ENCODE peak calls at places on chromosomes 11 and 22, in nine cellular contexts. X is central memory CD8-positive, alpha-beta T cell; G is K562; Y is upper lobe of right lung; O is activated CD8-positive, alpha-beta T cell treated with anti-CD3 and anti-CD28 coated beads for 36 hours; W is activated CD4-positive, CD25-positive, alpha-beta regulatory T cell treated with anti-CD3 and anti-CD28 coated beads, Interleukin-2, amount 50 U/mL, for 24 hours; Q is left lung; L is aorta; A is stimulated activated naive CD8-positive, alpha-beta T cell treated with anti-CD3 and anti-CD28 coated beads, Interleukin-15, Interleukin-2, amounts not matched to agents 100 U/mL and 50 U/mL, for 24 hours. C is an unnamed sample.

GRCh38 chr11:10916674-10917073 is 58.8 kb upstream of the ZBED5 start:
- ATAC-seq in X (no peak), G (no peak), Y (peak; percentile 21), O (peak; percentile 49), W (no peak), Q (no peak), L (no peak), A (no peak), C (peak; percentile 70)

GRCh38 chr22:30423296-30423958 is 2.1 kb upstream of the MTFP1 start:
- ATAC-seq in X (no peak), G (peak; percentile 62), Y (peak; percentile 54), O (peak; percentile 6), W (peak; percentile 8), Q (peak; percentile 54), L (peak; percentile 77), A (peak; percentile 12), C (peak; percentile 54)

GRCh38 chr11:101442171-101442570 is 141.6 kb downstream of the TRPC6 start:
- ATAC-seq in X (no peak), G (no peak), Y (no peak), O (no peak), W (no peak), Q (peak; percentile 22), L (peak; percentile 80), A (no peak), C (no peak)

GRCh38 chr22:42080287-42080686 is 787 bp downstream of the SMDT1 start:
- ATAC-seq in X (no peak), G (no peak), Y (no peak), O (no peak), W (no peak), Q (peak; percentile 27), L (no peak), A (no peak), C (no peak)

GRCh38 chr11:92480519-92480918 is 255.9 kb downstream of the FAT3 start:
- ATAC-seq in X (no peak), G (no peak), Y (no peak), O (no peak), W (no peak), Q (no peak), L (peak; percentile 32), A (no peak), C (no peak)

GRCh38 chr22:46732041-46732379 is 6.0 kb downstream of the CERK start:
- ATAC-seq in X (no peak), G (no peak), Y (no peak), O (no peak), W (no peak), Q (no peak), L (no peak), A (no peak), C (no peak)

GRCh38 chr11:96303067-96303466 is 39.9 kb downstream of the MAML2 start:
- ATAC-seq in X (no peak), G (no peak), Y (peak; percentile 40), O (peak; percentile 48), W (peak; percentile 60), Q (peak; percentile 39), L (no peak), A (peak; percentile 55), C (peak; percentile 86)

GRCh38 chr22:39298194-39298987 is 21.0 kb downstream of the RPL3 start:
- ATAC-seq in X (no peak), G (peak; percentile 14), Y (no peak), O (no peak), W (no peak), Q (no peak), L (no peak), A (no peak), C (no peak)

GRCh38 chr11:105524286-105524685 is 85.6 kb upstream of the GRIA4 start:
- ATAC-seq in X (no peak), G (peak; percentile 42), Y (no peak), O (no peak), W (no peak), Q (no peak), L (no peak), A (no peak), C (no peak)

GRCh38 chr11:14768789-14769188 is 123.2 kb downstream of the CYP2R1 start:
- ATAC-seq in X (peak; percentile 20), G (no peak), Y (no peak), O (peak; percentile 60), W (peak; percentile 36), Q (no peak), L (no peak), A (peak; percentile 68), C (peak; percentile 66)

GRCh38 chr11:65553301-65554001 is 4.7 kb downstream of the LTBP3 start:
- ATAC-seq in X (no peak), G (peak; percentile 65), Y (peak; percentile 2), O (peak; percentile 74), W (peak; percentile 25), Q (no peak), L (no peak), A (peak; percentile 38), C (peak; percentile 32)

GRCh38 chr11:20060180-20060579 is 100.1 kb downstream of the DBX1 start:
- ATAC-seq in X (no peak), G (no peak), Y (no peak), O (no peak), W (no peak), Q (no peak), L (no peak), A (no peak), C (no peak)

GRCh38 chr22:38353701-38354100 is 36.5 kb upstream of the CSNK1E start:
- ATAC-seq in X (no peak), G (peak; percentile 27), Y (peak; percentile 3), O (peak; percentile 23), W (no peak), Q (peak; percentile 4), L (peak; percentile 12), A (no peak), C (peak; percentile 14)

GRCh38 chr11:35349897-35350296 is 69.5 kb downstream of the SLC1A2 start:
- ATAC-seq in X (no peak), G (no peak), Y (no peak), O (peak; percentile 72), W (peak; percentile 36), Q (no peak), L (no peak), A (peak; percentile 60), C (peak; percentile 49)

GRCh38 chr11:5204787-5205186 is 4.3 kb upstream of the OR51V1 start:
- ATAC-seq in X (no peak), G (peak; percentile 96), Y (peak; percentile 58), O (no peak), W (no peak), Q (peak; percentile 69), L (peak; percentile 50), A (no peak), C (no peak)

C was measured in activated T-helper 17 cell treated with anti-CD3 and anti-CD28 coated beads, Interleukin-2, amount 50 U/mL, for 72 hours.